ENCODE peak calls at places on chromosomes 16 and 17, in five cellular contexts. One of them, this sample, is unnamed.
A peak's percentile ranks its signal among the peaks of the same experiment; 100 is the strongest.

GRCh38 chr16:17224859-17225258 is 245.9 kb downstream of the XYLT1 start:
- DNase-seq in neural progenitor cell: no peak
- DNase-seq in OCI-LY7: peak; percentile 61
- DNase-seq in SK-N-SH: no peak
- DNase-seq in GM23338: no peak
- DNase-seq in this sample: no peak

GRCh38 chr17:62713096-62713870 is 85.8 kb downstream of the MRC2 start:
- DNase-seq in neural progenitor cell: peak; percentile 58
- DNase-seq in OCI-LY7: no peak
- DNase-seq in SK-N-SH: no peak
- DNase-seq in GM23338: peak; percentile 63
- DNase-seq in this sample: no peak

GRCh38 chr17:17675925-17676534 is 5.2 kb upstream of the RAI1 start:
- DNase-seq in neural progenitor cell: no peak
- DNase-seq in OCI-LY7: peak; percentile 86
- DNase-seq in SK-N-SH: no peak
- DNase-seq in GM23338: peak; percentile 71
- DNase-seq in this sample: peak; percentile 46

GRCh38 chr17:15944720-15945492 is at the start of gene ADORA2B:
- DNase-seq in neural progenitor cell: peak; percentile 89
- DNase-seq in OCI-LY7: no peak
- DNase-seq in SK-N-SH: peak; percentile 94
- DNase-seq in GM23338: peak; percentile 83
- DNase-seq in this sample: peak; percentile 86

GRCh38 chr16:72092832-72093447 is 480 bp downstream of the TXNL4B start:
- DNase-seq in neural progenitor cell: peak; percentile 51
- DNase-seq in OCI-LY7: no peak
- DNase-seq in SK-N-SH: no peak
- DNase-seq in GM23338: peak; percentile 45
- DNase-seq in this sample: peak; percentile 63

GRCh38 chr17:77451271-77451893 is 310.6 kb downstream of the SEC14L1 start:
- DNase-seq in neural progenitor cell: peak; percentile 97
- DNase-seq in OCI-LY7: peak; percentile 84
- DNase-seq in SK-N-SH: peak; percentile 93
- DNase-seq in GM23338: peak; percentile 95
- DNase-seq in this sample: no peak

GRCh38 chr17:65103896-65104295 is 33.3 kb upstream of the RGS9 start:
- DNase-seq in neural progenitor cell: no peak
- DNase-seq in OCI-LY7: no peak
- DNase-seq in SK-N-SH: no peak
- DNase-seq in GM23338: no peak
- DNase-seq in this sample: peak; percentile 93

GRCh38 chr17:76641501-76641900 is 2.1 kb downstream of the ST6GALNAC1 start:
- DNase-seq in neural progenitor cell: no peak
- DNase-seq in OCI-LY7: no peak
- DNase-seq in SK-N-SH: no peak
- DNase-seq in GM23338: peak; percentile 42
- DNase-seq in this sample: peak; percentile 98

GRCh38 chr16:66590322-66590721 is 11.1 kb downstream of the CMTM2 start:
- DNase-seq in neural progenitor cell: no peak
- DNase-seq in OCI-LY7: peak; percentile 29
- DNase-seq in SK-N-SH: no peak
- DNase-seq in GM23338: no peak
- DNase-seq in this sample: no peak

GRCh38 chr17:43784068-43784467 is 3.8 kb downstream of the CFAP97D1 start:
- DNase-seq in neural progenitor cell: no peak
- DNase-seq in OCI-LY7: no peak
- DNase-seq in SK-N-SH: no peak
- DNase-seq in GM23338: no peak
- DNase-seq in this sample: peak; percentile 78
- H2AFZ ChIP-seq in neural progenitor cell: no peak overlapping the region
- H2AFZ ChIP-seq in OCI-LY7: no peak overlapping the region
- H2AFZ ChIP-seq in SK-N-SH: peak overlapping the region; percentile 83
- H2AFZ ChIP-seq in GM23338: no peak overlapping the region
- H2AFZ ChIP-seq in this sample: peak overlapping the region; percentile 40

GRCh38 chr16:22214402-22214801 is 8.3 kb downstream of the EEF2K start:
- DNase-seq in neural progenitor cell: no peak
- DNase-seq in OCI-LY7: no peak
- DNase-seq in SK-N-SH: no peak
- DNase-seq in GM23338: no peak
- DNase-seq in this sample: no peak

GRCh38 chr16:22213801-22214200 is 7.7 kb downstream of the EEF2K start:
- DNase-seq in neural progenitor cell: no peak
- DNase-seq in OCI-LY7: no peak
- DNase-seq in SK-N-SH: no peak
- DNase-seq in GM23338: no peak
- DNase-seq in this sample: no peak

GRCh38 chr16:22214893-22215292 is 8.8 kb downstream of the EEF2K start:
- DNase-seq in neural progenitor cell: no peak
- DNase-seq in OCI-LY7: no peak
- DNase-seq in SK-N-SH: no peak
- DNase-seq in GM23338: peak; percentile 48
- DNase-seq in this sample: no peak

GRCh38 chr16:22217890-22218730 is 12.0 kb downstream of the EEF2K start:
- DNase-seq in neural progenitor cell: no peak
- DNase-seq in OCI-LY7: peak; percentile 38
- DNase-seq in SK-N-SH: no peak
- DNase-seq in GM23338: peak; percentile 41
- DNase-seq in this sample: no peak

DNA sequence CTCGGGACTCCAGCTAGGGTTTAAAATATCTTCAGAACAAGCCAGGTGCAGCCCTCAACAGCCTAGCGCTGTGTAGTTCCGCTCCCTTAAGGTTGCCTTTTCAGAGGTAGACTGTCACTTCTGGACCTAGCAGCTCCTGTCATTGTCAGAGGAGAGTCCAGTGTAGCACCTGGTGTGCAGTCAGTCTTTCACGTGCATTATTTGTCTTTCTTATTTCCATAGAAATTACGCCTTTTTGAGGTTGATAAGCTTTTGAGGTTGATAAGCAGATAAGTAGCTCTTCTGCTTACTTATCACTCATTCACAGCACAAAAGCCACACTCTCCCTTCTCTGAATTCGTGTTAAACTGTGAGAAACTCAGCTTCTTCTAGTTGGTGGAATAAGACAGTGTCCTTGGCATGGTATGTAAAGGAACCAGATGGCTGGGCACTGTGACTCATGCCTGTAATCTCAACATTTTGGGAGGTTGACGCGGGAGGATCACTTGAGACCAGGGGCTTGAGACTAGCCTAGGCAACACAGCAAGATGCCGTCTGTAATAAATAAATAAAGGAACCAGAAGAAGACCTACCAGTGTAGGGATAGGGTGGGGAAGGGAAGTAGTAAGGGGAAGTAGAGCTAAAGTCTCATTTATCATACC is 10.2 kb downstream of the EEF2K start:
- DNase-seq in neural progenitor cell: no peak
- DNase-seq in OCI-LY7: peak; percentile 65
- DNase-seq in SK-N-SH: no peak
- DNase-seq in GM23338: no peak
- DNase-seq in this sample: no peak
- TF ChIP-seq EZH2phosphoT487 in neural progenitor cell: no peak
- TF ChIP-seq EZH2phosphoT487 in OCI-LY7: no peak
- TF ChIP-seq EZH2phosphoT487 in SK-N-SH: no peak
- TF ChIP-seq EZH2phosphoT487 in GM23338: no peak
- TF ChIP-seq EZH2phosphoT487 in this sample: no peak

GRCh38 chr17:60369727-60370126 is 22.2 kb downstream of the USP32 start:
- DNase-seq in neural progenitor cell: no peak
- DNase-seq in OCI-LY7: no peak
- DNase-seq in SK-N-SH: no peak
- DNase-seq in GM23338: no peak
- DNase-seq in this sample: no peak

GRCh38 chr17:60371416-60371815 is 20.5 kb downstream of the USP32 start:
- DNase-seq in neural progenitor cell: no peak
- DNase-seq in OCI-LY7: no peak
- DNase-seq in SK-N-SH: no peak
- DNase-seq in GM23338: no peak
- DNase-seq in this sample: no peak

GRCh38 chr17:60371818-60372510 is 20.0 kb downstream of the USP32 start:
- DNase-seq in neural progenitor cell: no peak
- DNase-seq in OCI-LY7: no peak
- DNase-seq in SK-N-SH: no peak
- DNase-seq in GM23338: no peak
- DNase-seq in this sample: peak; percentile 57

DNA sequence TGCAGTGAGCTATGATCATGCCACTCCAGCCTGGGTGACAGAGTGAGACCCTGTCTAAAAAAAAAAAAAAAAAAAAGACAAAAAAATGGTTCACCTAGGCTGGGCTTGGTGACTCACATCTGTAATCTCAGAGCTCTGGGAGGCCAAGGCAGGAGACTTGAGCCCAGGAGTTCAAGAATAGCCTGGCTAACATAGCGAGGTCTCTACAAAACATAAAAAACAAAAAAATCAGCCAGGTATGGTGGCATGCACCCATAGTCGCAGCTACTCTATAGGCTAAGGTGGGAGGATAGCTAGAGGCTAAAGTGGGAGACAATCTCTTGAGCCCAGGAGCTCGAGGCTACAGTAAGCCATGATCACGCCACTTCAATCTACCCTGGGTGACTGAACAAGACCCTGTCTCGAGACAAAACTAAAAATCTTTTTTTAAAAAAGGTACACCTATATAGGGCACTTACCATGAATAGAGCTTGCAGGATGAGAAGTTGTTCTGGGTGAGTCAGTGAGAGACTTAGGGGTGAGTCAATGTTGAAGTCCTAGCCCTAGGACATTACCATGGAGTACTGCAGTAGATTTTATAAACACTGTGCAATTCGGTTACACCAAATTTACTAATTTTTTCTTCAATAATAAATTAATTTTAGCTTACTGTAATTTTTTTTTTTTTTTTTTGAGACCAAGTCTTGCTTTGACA is 19.0 kb downstream of the USP32 start:
- DNase-seq in neural progenitor cell: no peak
- DNase-seq in OCI-LY7: no peak
- DNase-seq in SK-N-SH: no peak
- DNase-seq in GM23338: no peak
- DNase-seq in this sample: peak; percentile 88
- H2AFZ ChIP-seq in neural progenitor cell: no peak overlapping the region
- H2AFZ ChIP-seq in OCI-LY7: no peak overlapping the region
- H2AFZ ChIP-seq in SK-N-SH: no peak overlapping the region
- H2AFZ ChIP-seq in GM23338: no peak overlapping the region
- H2AFZ ChIP-seq in this sample: no peak overlapping the region

DNA sequence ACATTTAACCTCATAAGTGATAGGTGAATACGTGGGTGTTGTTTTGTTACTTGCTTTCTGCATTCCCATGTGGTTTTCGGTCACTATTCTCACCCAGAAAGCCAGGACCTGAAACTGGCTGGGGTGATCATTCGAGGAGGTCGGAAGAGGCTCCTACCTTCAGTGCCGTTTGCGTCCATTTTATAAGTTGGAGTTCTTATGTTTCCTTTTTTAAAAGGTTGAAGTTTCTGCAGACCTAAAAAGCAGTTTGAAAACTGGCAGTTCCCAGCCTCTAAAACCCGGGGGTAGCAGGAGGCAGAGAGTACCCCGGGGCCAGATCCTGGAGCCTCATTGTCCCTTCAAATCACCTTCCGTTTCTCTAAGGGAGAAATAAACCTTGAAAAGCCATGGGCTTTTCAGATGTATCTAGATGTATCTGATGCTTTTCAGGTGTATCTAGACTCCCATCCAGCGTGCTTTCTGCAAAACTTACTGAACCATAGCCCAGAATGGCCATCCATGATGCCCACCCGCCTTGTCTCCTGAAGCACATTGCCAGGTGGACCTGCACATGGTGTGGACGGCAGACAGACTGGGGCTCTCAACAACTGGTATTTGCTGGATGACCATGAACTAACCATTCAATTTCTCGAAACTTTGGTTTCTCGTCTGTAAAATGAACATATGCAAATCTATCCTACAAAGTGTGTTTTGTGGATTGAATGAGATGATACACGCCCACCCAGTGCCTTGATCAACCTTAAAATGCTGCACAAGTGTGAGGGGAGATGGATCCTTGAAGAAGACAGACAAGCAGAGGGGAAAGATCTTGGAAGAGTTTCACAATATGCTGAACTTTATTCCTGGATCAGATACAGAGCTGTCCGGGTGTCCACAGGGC is 1.3 kb downstream of the NLRC5 start:
- DNase-seq in neural progenitor cell: no peak
- DNase-seq in OCI-LY7: no peak
- DNase-seq in SK-N-SH: no peak
- DNase-seq in GM23338: no peak
- DNase-seq in this sample: no peak
- TF ChIP-seq EZH2phosphoT487 in neural progenitor cell: no peak
- TF ChIP-seq EZH2phosphoT487 in OCI-LY7: no peak
- TF ChIP-seq EZH2phosphoT487 in SK-N-SH: no peak
- TF ChIP-seq EZH2phosphoT487 in GM23338: no peak
- TF ChIP-seq EZH2phosphoT487 in this sample: no peak

This sample was measured in PC-3.